ENCODE peak calls at places on chromosomes 6 and 20, in seven cellular contexts. One of them, this sample, is unnamed.

GRCh38 chr6:1584996-1585668 is 24.6 kb upstream of the FOXC1 start:
- DNase-seq in naive thymus-derived CD4-positive, alpha-beta T cell: no peak
- DNase-seq in nephron progenitor cell: no peak
- DNase-seq in endothelial cell: no peak
- DNase-seq in activated naive CD4-positive, alpha-beta T cell treated with Interleukin-2 at 50 U/mL for 16 hours: no peak
- DNase-seq in fibroblast of gingiva: no peak
- DNase-seq in A549: no peak
- DNase-seq in this sample: no peak

GRCh38 chr6:159169193-159169555 is at the start of gene FNDC1:
- DNase-seq in nephron progenitor cell: peak; percentile 87
- DNase-seq in fibroblast of gingiva: no peak
- DNase-seq in endothelial cell: peak; percentile 81
- DNase-seq in A549: peak; percentile 44
- DNase-seq in activated naive CD4-positive, alpha-beta T cell treated with Interleukin-2 at 50 U/mL for 16 hours: peak; percentile 59
- DNase-seq in naive thymus-derived CD4-positive, alpha-beta T cell: no peak
- DNase-seq in this sample: no peak

GRCh38 chr6:165883851-165884640 is 221.0 kb upstream of the PDE10A start:
- DNase-seq in fibroblast of gingiva: no peak
- DNase-seq in nephron progenitor cell: no peak
- DNase-seq in activated naive CD4-positive, alpha-beta T cell treated with Interleukin-2 at 50 U/mL for 16 hours: no peak
- DNase-seq in endothelial cell: no peak
- DNase-seq in naive thymus-derived CD4-positive, alpha-beta T cell: no peak
- DNase-seq in A549: no peak
- DNase-seq in this sample: no peak

GRCh38 chr6:15460110-15460727 is 202.6 kb downstream of the DTNBP1 start:
- DNase-seq in fibroblast of gingiva: no peak
- DNase-seq in A549: no peak
- DNase-seq in activated naive CD4-positive, alpha-beta T cell treated with Interleukin-2 at 50 U/mL for 16 hours: no peak
- DNase-seq in endothelial cell: no peak
- DNase-seq in nephron progenitor cell: no peak
- DNase-seq in naive thymus-derived CD4-positive, alpha-beta T cell: no peak
- DNase-seq in this sample: no peak

GRCh38 chr6:113461153-113461897 is 395.8 kb upstream of the MARCKS start:
- DNase-seq in A549: no peak
- DNase-seq in activated naive CD4-positive, alpha-beta T cell treated with Interleukin-2 at 50 U/mL for 16 hours: no peak
- DNase-seq in fibroblast of gingiva: peak; percentile 26
- DNase-seq in nephron progenitor cell: no peak
- DNase-seq in naive thymus-derived CD4-positive, alpha-beta T cell: no peak
- DNase-seq in endothelial cell: no peak
- DNase-seq in this sample: no peak

GRCh38 chr20:42906120-42906519 is 283.6 kb downstream of the PTPRT start:
- DNase-seq in fibroblast of gingiva: no peak
- DNase-seq in endothelial cell: no peak
- DNase-seq in naive thymus-derived CD4-positive, alpha-beta T cell: no peak
- DNase-seq in nephron progenitor cell: no peak
- DNase-seq in A549: no peak
- DNase-seq in activated naive CD4-positive, alpha-beta T cell treated with Interleukin-2 at 50 U/mL for 16 hours: no peak
- DNase-seq in this sample: no peak

GRCh38 chr6:30883743-30884520 is at the start of gene DDR1:
- DNase-seq in nephron progenitor cell: peak; percentile 72
- DNase-seq in fibroblast of gingiva: peak; percentile 59
- DNase-seq in A549: peak; percentile 58
- DNase-seq in activated naive CD4-positive, alpha-beta T cell treated with Interleukin-2 at 50 U/mL for 16 hours: peak; percentile 58
- DNase-seq in endothelial cell: no peak
- DNase-seq in naive thymus-derived CD4-positive, alpha-beta T cell: peak; percentile 18
- DNase-seq in this sample: no peak

GRCh38 chr20:32476684-32477593 is 108.2 kb downstream of the NOL4L start:
- DNase-seq in nephron progenitor cell: no peak
- DNase-seq in fibroblast of gingiva: no peak
- DNase-seq in A549: no peak
- DNase-seq in naive thymus-derived CD4-positive, alpha-beta T cell: no peak
- DNase-seq in endothelial cell: no peak
- DNase-seq in activated naive CD4-positive, alpha-beta T cell treated with Interleukin-2 at 50 U/mL for 16 hours: no peak
- DNase-seq in this sample: no peak

GRCh38 chr20:24116611-24117010 is 128.0 kb upstream of the GGTLC1 start:
- DNase-seq in fibroblast of gingiva: no peak
- DNase-seq in endothelial cell: no peak
- DNase-seq in nephron progenitor cell: no peak
- DNase-seq in A549: no peak
- DNase-seq in naive thymus-derived CD4-positive, alpha-beta T cell: no peak
- DNase-seq in activated naive CD4-positive, alpha-beta T cell treated with Interleukin-2 at 50 U/mL for 16 hours: no peak
- DNase-seq in this sample: no peak

GRCh38 chr20:38514947-38515346 is 42.3 kb downstream of the RALGAPB start:
- DNase-seq in naive thymus-derived CD4-positive, alpha-beta T cell: no peak
- DNase-seq in A549: no peak
- DNase-seq in activated naive CD4-positive, alpha-beta T cell treated with Interleukin-2 at 50 U/mL for 16 hours: no peak
- DNase-seq in endothelial cell: no peak
- DNase-seq in nephron progenitor cell: no peak
- DNase-seq in fibroblast of gingiva: no peak
- DNase-seq in this sample: no peak

GRCh38 chr20:50192364-50193168 is 1.9 kb downstream of the CEBPB start:
- DNase-seq in endothelial cell: peak; percentile 61
- DNase-seq in nephron progenitor cell: peak; percentile 67
- DNase-seq in A549: peak; percentile 87
- DNase-seq in fibroblast of gingiva: peak; percentile 73
- DNase-seq in naive thymus-derived CD4-positive, alpha-beta T cell: peak; percentile 59
- DNase-seq in activated naive CD4-positive, alpha-beta T cell treated with Interleukin-2 at 50 U/mL for 16 hours: peak; percentile 87
- DNase-seq in this sample: no peak

GRCh38 chr20:32580970-32581838 is 3.9 kb downstream of the NOL4L start:
- DNase-seq in nephron progenitor cell: no peak
- DNase-seq in naive thymus-derived CD4-positive, alpha-beta T cell: peak; percentile 40
- DNase-seq in A549: no peak
- DNase-seq in endothelial cell: no peak
- DNase-seq in fibroblast of gingiva: no peak
- DNase-seq in activated naive CD4-positive, alpha-beta T cell treated with Interleukin-2 at 50 U/mL for 16 hours: peak; percentile 19
- DNase-seq in this sample: no peak

GRCh38 chr6:141131616-141132015 is 1001.1 kb upstream of the GJE1 start:
- DNase-seq in endothelial cell: no peak
- DNase-seq in activated naive CD4-positive, alpha-beta T cell treated with Interleukin-2 at 50 U/mL for 16 hours: no peak
- DNase-seq in A549: no peak
- DNase-seq in naive thymus-derived CD4-positive, alpha-beta T cell: no peak
- DNase-seq in nephron progenitor cell: no peak
- DNase-seq in fibroblast of gingiva: no peak
- DNase-seq in this sample: no peak

This sample was measured in Panc1.